ENCODE peak calls at places on chromosomes 2 and 18, in four cellular contexts. D is sciatic nerve, K is NCI-H446 treated with DMSO at 0.1 percent for 48 hours, H is T-cell. A is an unnamed sample.
A peak's percentile ranks its signal among the peaks of the same experiment; 100 is the strongest.

GRCh38 chr2:18230668-18231067 is 329.8 kb downstream of the RDH14 start:
- DNase-seq in D (no peak), K (no peak), H (no peak), A (no peak)

GRCh38 chr18:57585421-57585820 is 1.1 kb downstream of the FECH start:
- DNase-seq in D (no peak), K (no peak), H (no peak), A (no peak)

GRCh38 chr18:11902522-11903292 is 5.4 kb downstream of the MPPE1 start:
- DNase-seq in D (no peak), K (no peak), H (no peak), A (no peak)

GRCh38 chr2:5981241-5982055 is 289.3 kb downstream of the SOX11 start:
- DNase-seq in D (no peak), K (no peak), H (no peak), A (no peak)

GRCh38 chr2:133422946-133423345 is 145.3 kb downstream of the NCKAP5 start:
- DNase-seq in D (no peak), K (no peak), H (no peak), A (no peak)

GRCh38 chr18:77059294-77059916 is 73.2 kb downstream of the MBP start:
- DNase-seq in D (peak; percentile 53), K (peak; percentile 8), H (no peak), A (peak; percentile 41)

GRCh38 chr2:79855264-79856006 is 342.6 kb downstream of the CTNNA2 start:
- DNase-seq in D (no peak), K (no peak), H (no peak), A (peak; percentile 46)

GRCh38 chr2:150271952-150272351 is 215.5 kb downstream of the RND3 start:
- DNase-seq in D (no peak), K (no peak), H (no peak), A (no peak)

GRCh38 chr2:121804340-121804739 is 48.9 kb downstream of the TSN start:
- DNase-seq in D (no peak), K (peak; percentile 83), H (no peak), A (no peak)

GRCh38 chr2:235170536-235171510 is 219.0 kb downstream of the SH3BP4 start:
- DNase-seq in D (no peak), K (no peak), H (no peak), A (peak; percentile 12)

GRCh38 chr2:157497603-157498314 is 53.9 kb upstream of the CYTIP start:
- DNase-seq in D (no peak), K (peak; percentile 49), H (no peak), A (peak; percentile 32)

GRCh38 chr18:62434798-62435197 is 88.0 kb upstream of the ZCCHC2 start:
- DNase-seq in D (no peak), K (no peak), H (no peak), A (no peak)

GRCh38 chr18:50079571-50080295 is 115.2 kb downstream of the MYO5B start:
- DNase-seq in D (no peak), K (peak; percentile 67), H (no peak), A (peak; percentile 90)

GRCh38 chr2:234044157-234044556 is 6.3 kb upstream of the SPP2 start:
- DNase-seq in D (no peak), K (peak; percentile 80), H (no peak), A (no peak)

GRCh38 chr18:22900558-22901183 is 32.5 kb upstream of the RBBP8 start:
- DNase-seq in D (no peak), K (peak; percentile 83), H (no peak), A (no peak)

GRCh38 chr2:148814853-148815419 is 60.1 kb upstream of the KIF5C start:
- DNase-seq in D (no peak), K (no peak), H (no peak), A (no peak)

GRCh38 chr18:25705650-25706049 is 353.7 kb upstream of the ZNF521 start:
- DNase-seq in D (no peak), K (no peak), H (no peak), A (no peak)

GRCh38 chr2:150464270-150464669 is 23.2 kb downstream of the RND3 start:
- DNase-seq in D (no peak), K (no peak), H (no peak), A (no peak)

GRCh38 chr2:95021015-95021399 is 4.5 kb upstream of the MAL start:
- DNase-seq in D (no peak), K (no peak), H (no peak), A (no peak)

GRCh38 chr18:57003342-57003741 is 143.5 kb upstream of the BOD1L2 start:
- DNase-seq in D (no peak), K (no peak), H (no peak), A (no peak)

GRCh38 chr2:99066602-99067001 is 74.9 kb upstream of the C2orf15 start:
- DNase-seq in D (no peak), K (no peak), H (no peak), A (peak; percentile 20)

GRCh38 chr18:41410007-41410406 is 545.0 kb upstream of the PIK3C3 start:
- DNase-seq in D (no peak), K (no peak), H (no peak), A (no peak)

GRCh38 chr18:26215247-26215970 is 10.8 kb upstream of the TAF4B start:
- DNase-seq in D (no peak), K (no peak), H (peak; percentile 58), A (no peak)

GRCh38 chr2:61658841-61659780 is 121.0 kb upstream of the XPO1 start:
- DNase-seq in D (no peak), K (peak; percentile 17), H (no peak), A (peak; percentile 19)

GRCh38 chr18:8261651-8262091 is 347.6 kb upstream of the RAB12 start:
- DNase-seq in D (no peak), K (no peak), H (no peak), A (no peak)